ENCODE peak calls at places on chromosome 16, in five cellular contexts. One of them, this sample, is unnamed.

GRCh38 chr16:67672739-67673662 is 6.4 kb downstream of the C16orf86 start:
- DNase-seq in neuronal stem cell: no peak
- DNase-seq in non-pigmented ciliary epithelial cell: no peak
- DNase-seq in CD4-positive, alpha-beta T cell: peak
- DNase-seq in HAP-1: peak
- DNase-seq in this sample: no peak

GRCh38 chr16:86716649-86717048 is 138.3 kb downstream of the FOXL1 start:
- DNase-seq in neuronal stem cell: no peak
- DNase-seq in non-pigmented ciliary epithelial cell: no peak
- DNase-seq in CD4-positive, alpha-beta T cell: no peak
- DNase-seq in HAP-1: no peak
- DNase-seq in this sample: no peak

GRCh38 chr16:10016761-10017160 is 165.5 kb downstream of the GRIN2A start:
- DNase-seq in neuronal stem cell: no peak
- DNase-seq in non-pigmented ciliary epithelial cell: no peak
- DNase-seq in CD4-positive, alpha-beta T cell: no peak
- DNase-seq in HAP-1: no peak
- DNase-seq in this sample: no peak

GRCh38 chr16:65667013-65667578 is 545.2 kb upstream of the CDH11 start:
- DNase-seq in neuronal stem cell: no peak
- DNase-seq in non-pigmented ciliary epithelial cell: no peak
- DNase-seq in CD4-positive, alpha-beta T cell: no peak
- DNase-seq in HAP-1: no peak
- DNase-seq in this sample: no peak

GRCh38 chr16:56478228-56479049 is 27.1 kb downstream of the OGFOD1 start:
- DNase-seq in neuronal stem cell: no peak
- DNase-seq in non-pigmented ciliary epithelial cell: no peak
- DNase-seq in CD4-positive, alpha-beta T cell: no peak
- DNase-seq in HAP-1: no peak
- DNase-seq in this sample: no peak

GRCh38 chr16:76653390-76654026 is 376.3 kb downstream of the CNTNAP4 start:
- DNase-seq in neuronal stem cell: peak
- DNase-seq in non-pigmented ciliary epithelial cell: peak
- DNase-seq in CD4-positive, alpha-beta T cell: no peak
- DNase-seq in HAP-1: peak
- DNase-seq in this sample: no peak

GRCh38 chr16:55452996-55453395 is 26.0 kb upstream of the MMP2 start:
- DNase-seq in neuronal stem cell: no peak
- DNase-seq in non-pigmented ciliary epithelial cell: no peak
- DNase-seq in CD4-positive, alpha-beta T cell: no peak
- DNase-seq in HAP-1: no peak
- DNase-seq in this sample: no peak

GRCh38 chr16:58638148-58639036 is 8.8 kb upstream of the CNOT1 start:
- DNase-seq in neuronal stem cell: no peak
- DNase-seq in non-pigmented ciliary epithelial cell: no peak
- DNase-seq in CD4-positive, alpha-beta T cell: no peak
- DNase-seq in HAP-1: no peak
- DNase-seq in this sample: no peak

GRCh38 chr16:51450913-51451312 is 299.8 kb upstream of the SALL1 start:
- DNase-seq in neuronal stem cell: no peak
- DNase-seq in non-pigmented ciliary epithelial cell: no peak
- DNase-seq in CD4-positive, alpha-beta T cell: no peak
- DNase-seq in HAP-1: no peak
- DNase-seq in this sample: no peak

GRCh38 chr16:67942200-67942509 is 1.8 kb downstream of the LCAT start:
- DNase-seq in neuronal stem cell: no peak
- DNase-seq in non-pigmented ciliary epithelial cell: no peak
- DNase-seq in CD4-positive, alpha-beta T cell: no peak
- DNase-seq in HAP-1: peak
- DNase-seq in this sample: no peak

GRCh38 chr16:69564845-69565610 is 738 bp upstream of the NFAT5 start:
- DNase-seq in neuronal stem cell: no peak
- DNase-seq in non-pigmented ciliary epithelial cell: no peak
- DNase-seq in CD4-positive, alpha-beta T cell: no peak
- DNase-seq in HAP-1: no peak
- DNase-seq in this sample: no peak

GRCh38 chr16:85479972-85480726 is 133.0 kb upstream of the GSE1 start:
- DNase-seq in neuronal stem cell: no peak
- DNase-seq in non-pigmented ciliary epithelial cell: no peak
- DNase-seq in CD4-positive, alpha-beta T cell: no peak
- DNase-seq in HAP-1: peak
- DNase-seq in this sample: no peak

GRCh38 chr16:56998861-56999260 is 9.5 kb downstream of the NLRC5 start:
- DNase-seq in neuronal stem cell: no peak
- DNase-seq in non-pigmented ciliary epithelial cell: no peak
- DNase-seq in CD4-positive, alpha-beta T cell: no peak
- DNase-seq in HAP-1: no peak
- DNase-seq in this sample: no peak

GRCh38 chr16:28264656-28265055 is 27.7 kb upstream of the SBK1 start:
- DNase-seq in neuronal stem cell: no peak
- DNase-seq in non-pigmented ciliary epithelial cell: no peak
- DNase-seq in CD4-positive, alpha-beta T cell: no peak
- DNase-seq in HAP-1: peak
- DNase-seq in this sample: no peak

GRCh38 chr16:86074651-86075487 is 175.9 kb downstream of the IRF8 start:
- DNase-seq in neuronal stem cell: peak
- DNase-seq in non-pigmented ciliary epithelial cell: no peak
- DNase-seq in CD4-positive, alpha-beta T cell: no peak
- DNase-seq in HAP-1: no peak
- DNase-seq in this sample: no peak

GRCh38 chr16:67594256-67594915 is 32.1 kb downstream of the CTCF start:
- DNase-seq in neuronal stem cell: no peak
- DNase-seq in non-pigmented ciliary epithelial cell: no peak
- DNase-seq in CD4-positive, alpha-beta T cell: no peak
- DNase-seq in HAP-1: no peak
- DNase-seq in this sample: no peak

GRCh38 chr16:67917852-67918236 is 13.8 kb downstream of the CTRL start:
- DNase-seq in neuronal stem cell: no peak
- DNase-seq in non-pigmented ciliary epithelial cell: no peak
- DNase-seq in CD4-positive, alpha-beta T cell: no peak
- DNase-seq in HAP-1: no peak
- DNase-seq in this sample: peak

GRCh38 chr16:55502801-55503366 is 6.0 kb upstream of the LPCAT2 start:
- DNase-seq in neuronal stem cell: no peak
- DNase-seq in non-pigmented ciliary epithelial cell: no peak
- DNase-seq in CD4-positive, alpha-beta T cell: no peak
- DNase-seq in HAP-1: peak
- DNase-seq in this sample: no peak

GRCh38 chr16:24993722-24994686 is 21.2 kb downstream of the ARHGAP17 start:
- DNase-seq in neuronal stem cell: no peak
- DNase-seq in non-pigmented ciliary epithelial cell: peak
- DNase-seq in CD4-positive, alpha-beta T cell: no peak
- DNase-seq in HAP-1: no peak
- DNase-seq in this sample: no peak

GRCh38 chr16:83744521-83744981 is 63.2 kb upstream of the HSBP1 start:
- DNase-seq in neuronal stem cell: peak
- DNase-seq in non-pigmented ciliary epithelial cell: no peak
- DNase-seq in CD4-positive, alpha-beta T cell: no peak
- DNase-seq in HAP-1: no peak
- DNase-seq in this sample: no peak

GRCh38 chr16:75011634-75012307 is 12.9 kb downstream of the ZNRF1 start:
- DNase-seq in neuronal stem cell: no peak
- DNase-seq in non-pigmented ciliary epithelial cell: peak
- DNase-seq in CD4-positive, alpha-beta T cell: no peak
- DNase-seq in HAP-1: peak
- DNase-seq in this sample: no peak

GRCh38 chr16:66590322-66590721 is 11.1 kb downstream of the CMTM2 start:
- DNase-seq in neuronal stem cell: no peak
- DNase-seq in non-pigmented ciliary epithelial cell: no peak
- DNase-seq in CD4-positive, alpha-beta T cell: no peak
- DNase-seq in HAP-1: no peak
- DNase-seq in this sample: no peak

GRCh38 chr16:67179421-67180080 is 4.2 kb downstream of the MATCAP1 start:
- DNase-seq in neuronal stem cell: no peak
- DNase-seq in non-pigmented ciliary epithelial cell: no peak
- DNase-seq in CD4-positive, alpha-beta T cell: no peak
- DNase-seq in HAP-1: no peak
- DNase-seq in this sample: no peak

GRCh38 chr16:67166883-67167168 is 2.3 kb downstream of the HSF4 start:
- DNase-seq in neuronal stem cell: no peak
- DNase-seq in non-pigmented ciliary epithelial cell: no peak
- DNase-seq in CD4-positive, alpha-beta T cell: no peak
- DNase-seq in HAP-1: no peak
- DNase-seq in this sample: no peak

GRCh38 chr16:7501868-7502267 is 169.2 kb downstream of the RBFOX1 start:
- DNase-seq in neuronal stem cell: no peak
- DNase-seq in non-pigmented ciliary epithelial cell: no peak
- DNase-seq in CD4-positive, alpha-beta T cell: no peak
- DNase-seq in HAP-1: no peak
- DNase-seq in this sample: no peak

GRCh38 chr16:87178977-87179376 is 138.2 kb downstream of the C16orf95 start:
- DNase-seq in neuronal stem cell: no peak
- DNase-seq in non-pigmented ciliary epithelial cell: no peak
- DNase-seq in CD4-positive, alpha-beta T cell: no peak
- DNase-seq in HAP-1: no peak
- DNase-seq in this sample: no peak

GRCh38 chr16:13390093-13390985 is 488.9 kb downstream of the SHISA9 start:
- DNase-seq in neuronal stem cell: no peak
- DNase-seq in non-pigmented ciliary epithelial cell: no peak
- DNase-seq in CD4-positive, alpha-beta T cell: no peak
- DNase-seq in HAP-1: no peak
- DNase-seq in this sample: no peak

GRCh38 chr16:2598133-2598641 is 60.4 kb downstream of the PDPK1 start:
- DNase-seq in neuronal stem cell: no peak
- DNase-seq in non-pigmented ciliary epithelial cell: no peak
- DNase-seq in CD4-positive, alpha-beta T cell: no peak
- DNase-seq in HAP-1: no peak
- DNase-seq in this sample: no peak

GRCh38 chr16:80664798-80665197 is 124.0 kb downstream of the DYNLRB2 start:
- DNase-seq in neuronal stem cell: no peak
- DNase-seq in non-pigmented ciliary epithelial cell: no peak
- DNase-seq in CD4-positive, alpha-beta T cell: no peak
- DNase-seq in HAP-1: no peak
- DNase-seq in this sample: no peak

GRCh38 chr16:15498427-15499175 is 64.2 kb downstream of the BMERB1 start:
- DNase-seq in neuronal stem cell: no peak
- DNase-seq in non-pigmented ciliary epithelial cell: no peak
- DNase-seq in CD4-positive, alpha-beta T cell: no peak
- DNase-seq in HAP-1: no peak
- DNase-seq in this sample: no peak

GRCh38 chr16:89971495-89972243 is 23.1 kb downstream of the DEF8 start:
- DNase-seq in neuronal stem cell: no peak
- DNase-seq in non-pigmented ciliary epithelial cell: no peak
- DNase-seq in CD4-positive, alpha-beta T cell: no peak
- DNase-seq in HAP-1: no peak
- DNase-seq in this sample: no peak

This sample was measured in stimulated activated CD8-positive, alpha-beta memory T cell treated with anti-CD3 and anti-CD28 coated beads, Interleukin-12 subunit alpha, Interleukin-12 subunit beta, amount 100 ng/mL, for 1 hour.